ENCODE peak calls at places on chromosomes 4 and X, in four cellular contexts. M is AG04450, R is uterus, L is dorsolateral prefrontal cortex. S is an unnamed sample.
A peak's percentile ranks its signal among the peaks of the same experiment; 100 is the strongest.

GRCh38 chr4:146023334-146023967 is 84.8 kb upstream of the ZNF827 start:
- DNase-seq in M (no peak), R (no peak), L (no peak), S (no peak)

GRCh38 chr4:17063870-17064269 is 165.4 kb upstream of the LDB2 start:
- DNase-seq in M (peak; percentile 47), R (no peak), L (no peak), S (no peak)

GRCh38 chrX:153909980-153910360 is 5.5 kb downstream of the AVPR2 start:
- DNase-seq in M (no peak), R (no peak), L (no peak), S (no peak)

GRCh38 chr4:169064281-169064680 is 54.2 kb upstream of the CBR4 start:
- DNase-seq in M (no peak), R (no peak), L (no peak), S (no peak)

GRCh38 chr4:102525556-102525955 is 24.4 kb downstream of the NFKB1 start:
- DNase-seq in M (no peak), R (no peak), L (no peak), S (no peak)

GRCh38 chr4:181685911-181686310 is 557.3 kb upstream of the TENM3 start:
- DNase-seq in M (peak; percentile 80), R (no peak), L (no peak), S (no peak)

GRCh38 chr4:73437558-73437956 is 1.5 kb downstream of the AFP start:
- DNase-seq in M (no peak), R (no peak), L (no peak), S (no peak)

GRCh38 chr4:108425988-108426387 is 194.4 kb upstream of the RPL34 start:
- DNase-seq in M (peak; percentile 51), R (no peak), L (no peak), S (no peak)

GRCh38 chr4:32030406-32030805 is 1310.2 kb downstream of the PCDH7 start:
- DNase-seq in M (no peak), R (no peak), L (no peak), S (no peak)

GRCh38 chrX:30612250-30612655 is 34.7 kb upstream of the TASL start:
- DNase-seq in M (no peak), R (no peak), L (no peak), S (no peak)

GRCh38 chrX:111410451-111410850 is 1.5 kb downstream of the DCX start:
- DNase-seq in M (no peak), R (no peak), L (no peak), S (no peak)

GRCh38 chr4:5446595-5446994 is 261.8 kb downstream of the EVC2 start:
- DNase-seq in M (no peak), R (no peak), L (no peak), S (no peak)

GRCh38 chr4:7941111-7942018 is 1.7 kb upstream of the AFAP1 start:
- DNase-seq in M (no peak), R (peak; percentile 15), L (no peak), S (no peak)

DNA sequence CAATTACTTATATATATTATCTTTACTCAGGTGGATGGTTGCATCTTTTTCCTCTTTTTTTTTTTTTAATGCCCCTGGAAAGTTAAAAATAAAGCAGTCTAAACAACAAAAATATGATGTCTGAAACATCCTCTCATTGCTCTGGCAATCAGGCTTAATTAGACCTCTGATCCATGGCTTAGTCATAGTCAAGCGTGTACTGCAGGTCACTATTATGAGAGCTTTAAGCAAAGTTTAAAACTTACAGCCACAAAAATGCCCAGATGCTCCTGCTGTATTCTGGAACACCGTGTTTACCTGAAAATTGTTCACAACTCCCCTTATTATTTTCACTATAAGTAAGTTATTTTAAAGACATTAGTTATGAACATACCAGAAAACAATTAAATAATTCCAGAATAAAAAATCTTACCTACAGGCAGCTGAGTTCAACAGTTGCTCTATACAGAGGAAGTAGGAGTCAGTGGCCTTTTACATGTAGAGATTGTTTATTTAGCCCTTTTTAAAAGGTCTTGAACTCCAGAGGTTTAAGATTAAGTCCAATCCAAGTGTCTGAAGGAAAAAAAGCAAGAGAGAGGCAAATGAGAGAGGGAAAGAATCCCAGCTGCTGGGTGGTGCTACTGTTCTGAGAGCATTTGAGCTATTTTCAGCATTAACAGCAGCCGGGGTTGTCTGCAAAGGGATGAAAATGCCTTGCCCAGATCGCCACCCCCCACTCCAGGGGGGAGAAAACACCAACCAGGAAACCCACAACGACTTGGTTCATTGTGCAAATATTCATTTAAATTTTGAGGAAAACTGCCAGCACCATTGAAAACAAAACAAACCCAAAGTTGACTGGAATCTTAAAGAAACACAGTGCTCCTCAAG is 36.9 kb downstream of the SORBS2 start:
- DNase-seq in M (peak; percentile 23), R (no peak), L (no peak), S (no peak)
- H3K27ac ChIP-seq in M (no peak overlapping the region), R (peak overlapping the region; percentile 55), L (peak overlapping the region; percentile 38), S (no peak overlapping the region)

GRCh38 chr4:26084414-26084813 is 170.4 kb downstream of the SMIM20 start:
- DNase-seq in M (no peak), R (no peak), L (no peak), S (no peak)

GRCh38 chr4:26081795-26082498 is 167.9 kb downstream of the SMIM20 start:
- DNase-seq in M (no peak), R (no peak), L (no peak), S (no peak)

GRCh38 chr4:26082565-26082964 is 168.5 kb downstream of the SMIM20 start:
- DNase-seq in M (no peak), R (no peak), L (no peak), S (no peak)

GRCh38 chr4:26085581-26085980 is 171.6 kb downstream of the SMIM20 start:
- DNase-seq in M (no peak), R (no peak), L (no peak), S (no peak)

DNA sequence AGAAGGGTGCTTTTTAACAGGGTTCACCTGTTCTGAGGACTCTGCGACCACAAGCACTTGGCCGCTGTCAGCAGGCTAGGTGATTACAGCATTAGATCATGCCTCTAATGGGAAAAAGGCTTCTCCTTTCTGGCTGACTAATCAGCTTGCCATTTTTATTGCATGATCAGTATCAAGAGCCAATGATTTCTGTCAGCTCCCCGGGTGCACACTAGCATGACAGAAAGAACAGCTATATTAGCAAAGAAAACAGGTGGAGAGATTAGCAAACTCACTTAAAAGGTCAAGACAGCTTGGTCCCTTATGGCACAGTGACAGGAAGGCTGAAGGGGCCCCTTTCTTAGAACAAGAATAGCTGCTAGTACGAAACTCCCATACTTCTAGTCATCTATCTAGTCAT is 170.0 kb downstream of the SMIM20 start:
- DNase-seq in M (peak; percentile 87), R (peak; percentile 28), L (no peak), S (no peak)
- H3K27ac ChIP-seq in M (peak overlapping the region; percentile 52), R (peak overlapping the region; percentile 28), L (no peak overlapping the region), S (no peak overlapping the region)

GRCh38 chr4:128735714-128736113 is 73.8 kb upstream of the JADE1 start:
- DNase-seq in M (no peak), R (no peak), L (no peak), S (no peak)

GRCh38 chr4:128737098-128737513 is 72.4 kb upstream of the JADE1 start:
- DNase-seq in M (no peak), R (no peak), L (no peak), S (no peak)
- H3K27ac ChIP-seq in M (no peak overlapping the region), R (no peak overlapping the region), L (no peak overlapping the region), S (no peak overlapping the region)

DNA sequence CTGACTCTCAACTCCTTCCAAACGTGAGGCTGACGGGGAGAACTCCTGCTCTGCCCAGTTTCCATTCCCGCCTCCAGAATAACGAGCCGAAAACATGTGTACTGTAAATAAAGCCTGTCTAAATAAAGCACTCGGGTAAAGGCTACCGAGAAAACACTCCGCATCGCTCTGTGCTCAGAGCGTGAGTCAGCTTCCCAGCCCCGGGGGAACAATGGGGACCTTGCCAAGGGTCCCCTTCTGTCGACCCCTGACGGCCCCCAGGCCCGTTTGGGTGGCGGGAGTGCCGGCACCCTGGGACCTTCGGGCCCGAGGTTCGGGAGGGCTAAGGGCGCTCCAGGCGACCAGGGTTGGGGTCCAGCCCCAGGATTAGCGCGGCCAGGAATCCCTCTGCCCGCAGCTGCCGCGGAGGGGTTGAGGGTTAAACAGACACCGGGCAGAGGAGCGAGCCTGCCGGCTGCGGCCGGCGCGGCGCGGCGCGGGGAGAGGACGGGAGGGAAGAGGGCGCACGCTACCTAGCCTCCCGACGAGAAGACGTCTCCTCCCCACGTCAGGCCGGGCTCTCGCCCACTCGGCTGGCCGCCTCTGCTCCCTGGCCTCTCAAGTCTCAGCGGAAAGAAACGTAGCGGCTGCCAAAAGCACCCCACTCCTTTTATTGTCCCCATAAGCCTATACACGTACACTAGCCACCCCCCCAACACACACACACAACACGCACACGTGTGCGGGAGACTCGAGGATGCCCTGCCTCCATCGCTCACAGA is 85.5 kb downstream of the BCOR start:
- DNase-seq in M (no peak), R (peak; percentile 40), L (no peak), S (no peak)
- H3K27ac ChIP-seq in M (peak overlapping the region; percentile 70), R (peak overlapping the region; percentile 84), L (peak overlapping the region; percentile 87), S (no peak overlapping the region)

GRCh38 chr4:158861281-158861680 is 92.5 kb downstream of the FNIP2 start:
- DNase-seq in M (no peak), R (no peak), L (no peak), S (no peak)
- H3K27ac ChIP-seq in M (no peak overlapping the region), R (no peak overlapping the region), L (no peak overlapping the region), S (no peak overlapping the region)

GRCh38 chrX:41922125-41922521 is 1.2 kb downstream of the CASK start:
- DNase-seq in M (no peak), R (no peak), L (no peak), S (no peak)

GRCh38 chrX:41921492-41922124 is 1.7 kb downstream of the CASK start:
- DNase-seq in M (no peak), R (no peak), L (no peak), S (no peak)

GRCh38 chrX:41923257-41923924 is at the start of gene CASK:
- DNase-seq in M (peak; percentile 76), R (peak; percentile 93), L (peak; percentile 91), S (peak; percentile 64)

GRCh38 chrX:41922694-41923171 is 621 bp downstream of the CASK start:
- DNase-seq in M (no peak), R (peak; percentile 28), L (peak; percentile 14), S (no peak)

GRCh38 chrX:41923925-41924693 is 755 bp upstream of the CASK start:
- DNase-seq in M (no peak), R (no peak), L (peak; percentile 12), S (no peak)
- H3K27ac ChIP-seq in M (no peak overlapping the region), R (peak overlapping the region; percentile 77), L (peak overlapping the region; percentile 89), S (no peak overlapping the region)

GRCh38 chr4:152974732-152975614 is 38.9 kb downstream of the FHDC1 start:
- DNase-seq in M (no peak), R (no peak), L (no peak), S (no peak)

GRCh38 chr4:152972821-152973613 is 36.9 kb downstream of the FHDC1 start:
- DNase-seq in M (peak; percentile 65), R (peak; percentile 48), L (no peak), S (no peak)

GRCh38 chr4:152975615-152976465 is 39.7 kb downstream of the FHDC1 start:
- DNase-seq in M (no peak), R (no peak), L (no peak), S (no peak)

GRCh38 chr4:152971053-152971452 is 34.9 kb downstream of the FHDC1 start:
- DNase-seq in M (no peak), R (no peak), L (no peak), S (no peak)

GRCh38 chr4:152973614-152974200 is 37.6 kb downstream of the FHDC1 start:
- DNase-seq in M (no peak), R (no peak), L (no peak), S (no peak)
- H3K27ac ChIP-seq in M (peak overlapping the region; percentile 89), R (no peak overlapping the region), L (no peak overlapping the region), S (no peak overlapping the region)

S was measured in iPS DF 6.9.